ENCODE peak calls at places on chromosomes 4 and X, in four cellular contexts. H, G, Y and A are unnamed samples.
A peak's percentile ranks its signal among the peaks of the same experiment; 100 is the strongest.

GRCh38 chrX:38142598-38142997 is 78.1 kb downstream of the SRPX start:
- DNase-seq in H (no peak), G (no peak), Y (no peak), A (no peak)

GRCh38 chr4:17957689-17958088 is 63.9 kb downstream of the LCORL start:
- DNase-seq in H (no peak), G (no peak), Y (no peak), A (no peak)

GRCh38 chr4:40121515-40121914 is 64.9 kb downstream of the N4BP2 start:
- DNase-seq in H (no peak), G (no peak), Y (no peak), A (no peak)

GRCh38 chr4:153616005-153616555 is 68.0 kb upstream of the TLR2 start:
- DNase-seq in H (no peak), G (peak; percentile 30), Y (no peak), A (no peak)

GRCh38 chr4:79982587-79983327 is 90.3 kb downstream of the ANTXR2 start:
- DNase-seq in H (no peak), G (no peak), Y (no peak), A (no peak)

GRCh38 chrX:150060406-150060805 is 122.1 kb upstream of the EOLA2 start:
- DNase-seq in H (no peak), G (no peak), Y (no peak), A (no peak)

GRCh38 chr4:158277558-158277957 is 67.3 kb downstream of the TMEM144 start:
- DNase-seq in H (no peak), G (no peak), Y (no peak), A (no peak)

GRCh38 chrX:115047715-115048114 is 30.3 kb upstream of the IL13RA2 start:
- DNase-seq in H (no peak), G (no peak), Y (no peak), A (no peak)

GRCh38 chrX:87663421-87663820 is 145.8 kb downstream of the KLHL4 start:
- DNase-seq in H (no peak), G (no peak), Y (no peak), A (no peak)